ENCODE peak calls at places on chromosomes 1 and 21, in four cellular contexts. S is mucosa of descending colon, R is transverse colon, K is A549. G is an unnamed sample.
A peak's percentile ranks its signal among the peaks of the same experiment; 100 is the strongest.

GRCh38 chr1:37133276-37134145 is 99.2 kb upstream of the GRIK3 start:
- DNase-seq in S (no peak), R (no peak), K (no peak), G (no peak)

GRCh38 chr21:43308101-43308500 is 118.8 kb downstream of the SIK1 start:
- DNase-seq in S (peak; percentile 47), R (no peak), K (no peak), G (peak; percentile 53)

GRCh38 chr1:154794608-154795007 is 75.5 kb downstream of the KCNN3 start:
- DNase-seq in S (no peak), R (no peak), K (peak; percentile 35), G (no peak)

GRCh38 chr1:32926562-32926961 is 25.4 kb upstream of the TMEM54 start:
- DNase-seq in S (no peak), R (no peak), K (no peak), G (no peak)

GRCh38 chr1:19758227-19758830 is 41.4 kb downstream of the TMCO4 start:
- DNase-seq in S (no peak), R (no peak), K (no peak), G (no peak)

GRCh38 chr1:201145132-201145531 is 9.1 kb downstream of the TMEM9 start:
- DNase-seq in S (no peak), R (no peak), K (no peak), G (peak; percentile 39)

GRCh38 chr1:21764615-21765423 is 18.1 kb downstream of the USP48 start:
- DNase-seq in S (no peak), R (no peak), K (peak; percentile 77), G (no peak)

GRCh38 chr1:33641099-33641830 is 168.8 kb downstream of the ZSCAN20 start:
- DNase-seq in S (no peak), R (no peak), K (peak; percentile 26), G (no peak)

GRCh38 chr1:19015476-19015875 is 59.0 kb upstream of the IFFO2 start:
- DNase-seq in S (no peak), R (no peak), K (no peak), G (no peak)

GRCh38 chr1:236785477-236785876 is 9.6 kb upstream of the MTR start:
- DNase-seq in S (no peak), R (no peak), K (no peak), G (no peak)

GRCh38 chr1:60762176-60762575 is 320.2 kb upstream of the NFIA start:
- DNase-seq in S (no peak), R (no peak), K (no peak), G (no peak)

GRCh38 chr1:29569971-29570634 is 333.8 kb downstream of the PTPRU start:
- DNase-seq in S (no peak), R (no peak), K (peak; percentile 44), G (peak; percentile 88)

GRCh38 chr1:7258622-7259135 is 473.4 kb downstream of the CAMTA1 start:
- DNase-seq in S (no peak), R (no peak), K (no peak), G (no peak)

GRCh38 chr21:41766883-41767605 is at the start of gene RIPK4:
- DNase-seq in S (peak; percentile 87), R (peak; percentile 89), K (peak; percentile 76), G (peak; percentile 94)

GRCh38 chr1:168234846-168235547 is 9.2 kb downstream of the SFT2D2 start:
- DNase-seq in S (no peak), R (no peak), K (peak; percentile 65), G (no peak)

GRCh38 chr1:156618853-156619581 is at the start of gene HAPLN2:
- DNase-seq in S (no peak), R (no peak), K (peak; percentile 50), G (no peak)

GRCh38 chr21:14875704-14876364 is 189.0 kb downstream of the NRIP1 start:
- DNase-seq in S (no peak), R (no peak), K (no peak), G (no peak)

GRCh38 chr1:207397525-207397926 is 56.6 kb upstream of the CR2 start:
- DNase-seq in S (no peak), R (no peak), K (peak; percentile 5), G (no peak)

GRCh38 chr21:42199488-42200463 is 19.2 kb upstream of the ABCG1 start:
- DNase-seq in S (no peak), R (peak; percentile 46), K (peak; percentile 39), G (no peak)

GRCh38 chr1:195278644-195279043 is 1329.6 kb downstream of the KCNT2 start:
- DNase-seq in S (no peak), R (no peak), K (no peak), G (no peak)

GRCh38 chr1:226643167-226643566 is 94.6 kb downstream of the STUM start:
- DNase-seq in S (peak; percentile 60), R (no peak), K (no peak), G (peak; percentile 63)

GRCh38 chr1:174266991-174267612 is 107.8 kb downstream of the RABGAP1L start:
- DNase-seq in S (no peak), R (no peak), K (no peak), G (no peak)

GRCh38 chr1:29972664-29973063 is 736.3 kb downstream of the PTPRU start:
- DNase-seq in S (no peak), R (no peak), K (no peak), G (no peak)

GRCh38 chr21:36756527-36756926 is 57.6 kb downstream of the SIM2 start:
- DNase-seq in S (no peak), R (no peak), K (peak; percentile 59), G (no peak)

GRCh38 chr1:119964673-119965363 is 68.5 kb upstream of the ADAM30 start:
- DNase-seq in S (no peak), R (no peak), K (no peak), G (no peak)

GRCh38 chr1:189434461-189434860 is 1043.2 kb downstream of the BRINP3 start:
- DNase-seq in S (no peak), R (no peak), K (no peak), G (no peak)

GRCh38 chr1:86913399-86913895 is 479 bp downstream of the SELENOF start:
- DNase-seq in S (no peak), R (peak; percentile 31), K (peak; percentile 2), G (no peak)

GRCh38 chr1:92583821-92584760 is 97.4 kb upstream of the GFI1 start:
- DNase-seq in S (no peak), R (no peak), K (no peak), G (no peak)

GRCh38 chr1:31122101-31122735 is 56.7 kb upstream of the PUM1 start:
- DNase-seq in S (no peak), R (no peak), K (no peak), G (no peak)

GRCh38 chr1:234725177-234726132 is 115.5 kb upstream of the IRF2BP2 start:
- DNase-seq in S (no peak), R (no peak), K (no peak), G (peak; percentile 76)

GRCh38 chr1:204709960-204710912 is 24.7 kb upstream of the LRRN2 start:
- DNase-seq in S (no peak), R (no peak), K (no peak), G (no peak)
- H3K4me1 ChIP-seq in S (peaks cover 15% of the 10 kb centered on the region), R (peaks cover 18% of the 10 kb centered on the region), K (peaks cover 32% of the 10 kb centered on the region), G (no peaks in the 10 kb centered on the region)

GRCh38 chr1:38512024-38512623 is 347.4 kb downstream of the RRAGC start:
- DNase-seq in S (no peak), R (no peak), K (no peak), G (no peak)

GRCh38 chr1:38505950-38506349 is 353.6 kb downstream of the RRAGC start:
- DNase-seq in S (no peak), R (no peak), K (no peak), G (no peak)

GRCh38 chr1:38507563-38507962 is 352.0 kb downstream of the RRAGC start:
- DNase-seq in S (no peak), R (no peak), K (no peak), G (no peak)

GRCh38 chr1:38512789-38513188 is 346.8 kb downstream of the RRAGC start:
- DNase-seq in S (no peak), R (no peak), K (no peak), G (no peak)

DNA sequence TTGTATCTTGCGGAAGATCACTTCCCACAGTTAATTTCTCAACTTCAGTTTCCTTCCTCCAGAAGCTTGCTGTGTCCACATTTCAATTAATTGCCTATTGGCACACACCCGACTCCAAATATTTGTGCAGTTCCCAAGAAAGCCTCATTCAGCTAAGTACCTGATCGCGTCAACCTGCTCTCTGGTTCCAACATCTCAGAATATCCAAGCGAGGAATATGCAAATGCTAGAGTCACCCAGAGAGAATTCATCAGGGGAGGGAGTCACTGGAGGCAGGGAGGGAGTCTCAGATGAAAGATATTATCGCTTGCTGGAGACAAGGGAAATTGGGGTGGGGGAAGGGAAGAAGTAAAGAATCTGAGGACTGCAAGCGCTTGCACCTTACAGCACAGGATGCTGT is 351.3 kb downstream of the RRAGC start:
- DNase-seq in S (no peak), R (no peak), K (no peak), G (no peak)
- H3K4me1 ChIP-seq in S (no peaks in the 10 kb centered on the region), R (no peaks in the 10 kb centered on the region), K (no peaks in the 10 kb centered on the region), G (no peaks in the 10 kb centered on the region)

GRCh38 chr1:206050655-206051235 is 2.2 kb upstream of the RHEX start:
- DNase-seq in S (peak; percentile 73), R (peak; percentile 71), K (no peak), G (peak; percentile 81)

GRCh38 chr1:206048582-206048981 is 4.4 kb upstream of the RHEX start:
- DNase-seq in S (peak; percentile 81), R (peak; percentile 72), K (peak; percentile 59), G (no peak)

GRCh38 chr1:206049919-206050600 is 2.9 kb upstream of the RHEX start:
- DNase-seq in S (no peak), R (no peak), K (no peak), G (no peak)

GRCh38 chr1:206049293-206049692 is 3.7 kb upstream of the RHEX start:
- DNase-seq in S (no peak), R (no peak), K (no peak), G (no peak)

GRCh38 chr1:206047271-206047670 is 5.7 kb upstream of the RHEX start:
- DNase-seq in S (no peak), R (no peak), K (no peak), G (no peak)
- H3K4me1 ChIP-seq in S (no peaks in the 10 kb centered on the region), R (peaks cover 11% of the 10 kb centered on the region), K (peaks cover 13% of the 10 kb centered on the region), G (peaks cover 4% of the 10 kb centered on the region)

GRCh38 chr1:231106347-231106746 is 55.5 kb upstream of the TRIM67 start:
- DNase-seq in S (no peak), R (no peak), K (no peak), G (no peak)

GRCh38 chr1:231107600-231108326 is 54.1 kb upstream of the TRIM67 start:
- DNase-seq in S (no peak), R (no peak), K (no peak), G (no peak)

GRCh38 chr1:231104917-231105316 is 56.9 kb upstream of the TRIM67 start:
- DNase-seq in S (no peak), R (no peak), K (no peak), G (no peak)

GRCh38 chr1:231107186-231107585 is 54.7 kb upstream of the TRIM67 start:
- DNase-seq in S (no peak), R (no peak), K (no peak), G (no peak)

DNA sequence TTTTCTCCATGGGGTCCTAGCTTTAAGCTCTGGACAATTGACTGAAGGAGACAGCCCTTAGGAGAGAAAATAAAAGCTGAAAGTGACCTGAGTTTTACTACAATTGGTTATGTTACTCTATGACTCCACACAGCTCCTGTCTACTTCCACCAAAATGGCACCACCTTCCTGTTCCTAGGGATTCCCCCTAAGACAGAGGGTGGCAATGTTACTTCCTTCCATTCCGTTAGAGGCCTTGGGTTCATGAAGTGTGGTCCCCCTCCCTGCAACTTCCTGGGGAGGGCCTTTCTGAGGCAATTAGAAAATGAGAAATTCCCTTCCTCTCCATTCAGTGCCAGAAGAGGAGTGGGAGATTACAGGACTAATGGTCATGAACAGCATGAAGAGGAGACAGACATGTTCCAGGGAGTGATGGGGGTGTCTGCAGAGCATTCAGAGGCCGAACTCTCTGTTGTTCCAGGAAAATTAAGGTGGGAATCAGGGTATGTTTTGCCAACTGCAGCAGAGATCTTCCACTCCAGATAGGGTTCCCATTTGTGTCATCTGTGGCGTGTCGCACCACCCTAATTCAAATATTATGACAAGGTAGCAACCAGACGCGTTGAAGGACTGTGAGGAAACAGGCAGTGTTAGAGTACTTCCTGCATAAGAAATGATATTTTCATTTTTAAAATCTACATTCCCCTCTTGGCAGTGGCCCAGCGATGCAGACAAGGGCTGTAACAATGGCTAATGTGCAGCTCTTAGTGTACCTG is 53.2 kb upstream of the TRIM67 start:
- DNase-seq in S (no peak), R (no peak), K (no peak), G (no peak)
- H3K4me1 ChIP-seq in S (no peaks in the 10 kb centered on the region), R (no peaks in the 10 kb centered on the region), K (peaks cover 7% of the 10 kb centered on the region), G (no peaks in the 10 kb centered on the region)